ENCODE peak calls at places on chromosomes 4 and X, in four cellular contexts. H is Ammon's horn, G is COR-L47, T is amygdala. D is an unnamed sample.

GRCh38 chrX:133364201-133364600 is 51.1 kb downstream of the GPC4 start:
- DNase-seq in H (no peak), G (no peak), T (no peak), D (no peak)

GRCh38 chr4:88445252-88445651 is 11.7 kb upstream of the HERC5 start:
- DNase-seq in H (no peak), G (no peak), T (no peak), D (peak; percentile 52)

GRCh38 chr4:171449082-171449481 is 364.1 kb upstream of the GALNTL6 start:
- DNase-seq in H (no peak), G (no peak), T (no peak), D (no peak)

GRCh38 chr4:129140521-129140920 is 44.6 kb downstream of the C4orf33 start:
- DNase-seq in H (no peak), G (no peak), T (no peak), D (no peak)

GRCh38 chrX:53882331-53882730 is 161.9 kb downstream of the PHF8 start:
- DNase-seq in H (no peak), G (no peak), T (no peak), D (no peak)

GRCh38 chr4:105022811-105023667 is 123.6 kb upstream of the TET2 start:
- DNase-seq in H (no peak), G (no peak), T (no peak), D (peak; percentile 84)

GRCh38 chrX:42694260-42694815 is 83.6 kb downstream of the PPP1R2C start:
- DNase-seq in H (peak; percentile 42), G (no peak), T (no peak), D (peak; percentile 21)

GRCh38 chr4:4321951-4322688 is 32.1 kb downstream of the ZBTB49 start:
- DNase-seq in H (no peak), G (no peak), T (no peak), D (no peak)

GRCh38 chrX:150694738-150695410 is 1.7 kb downstream of the MTMR1 start:
- DNase-seq in H (no peak), G (no peak), T (no peak), D (no peak)

GRCh38 chr4:17283832-17284231 is 228.1 kb downstream of the QDPR start:
- DNase-seq in H (no peak), G (peak; percentile 19), T (no peak), D (no peak)

GRCh38 chr4:98113005-98113404 is 30.3 kb downstream of the STPG2 start:
- DNase-seq in H (peak; percentile 79), G (peak; percentile 31), T (peak; percentile 5), D (peak; percentile 17)

GRCh38 chrX:64394874-64395567 is at the start of gene MTMR8:
- DNase-seq in H (peak; percentile 70), G (no peak), T (peak; percentile 15), D (peak; percentile 62)

GRCh38 chr4:163679189-163679588 is 184.7 kb downstream of the TMA16 start:
- DNase-seq in H (peak; percentile 40), G (no peak), T (no peak), D (no peak)